ENCODE peak calls at places on chromosomes 5 and 9, in four cellular contexts. D, L, U and I are unnamed samples.

GRCh38 chr5:131773805-131774204 is 23.0 kb downstream of the FNIP1 start:
- DNase-seq in D (no peak), L (no peak), U (no peak), I (no peak)

GRCh38 chr5:123350744-123351143 is 72.5 kb downstream of the CEP120 start:
- DNase-seq in D (no peak), L (no peak), U (no peak), I (peak; percentile 49)

GRCh38 chr9:94780516-94780950 is 54.0 kb downstream of the AOPEP start:
- DNase-seq in D (no peak), L (no peak), U (no peak), I (no peak)

GRCh38 chr9:479951-480350 is 265.3 kb downstream of the DOCK8 start:
- DNase-seq in D (no peak), L (no peak), U (no peak), I (no peak)

GRCh38 chr5:100779669-100780375 is 123.3 kb downstream of the ST8SIA4 start:
- DNase-seq in D (no peak), L (no peak), U (no peak), I (no peak)

GRCh38 chr5:134043793-134044525 is 39.2 kb upstream of the VDAC1 start:
- DNase-seq in D (no peak), L (no peak), U (no peak), I (no peak)

GRCh38 chr9:123364241-123364824 is 8.3 kb downstream of the CRB2 start:
- DNase-seq in D (no peak), L (no peak), U (peak; percentile 49), I (peak; percentile 61)

GRCh38 chr5:116455061-116455460 is 119.6 kb downstream of the SEMA6A start:
- DNase-seq in D (no peak), L (no peak), U (no peak), I (peak; percentile 6)

GRCh38 chr9:121013911-121014310 is 36.2 kb downstream of the C5 start:
- DNase-seq in D (no peak), L (no peak), U (no peak), I (peak; percentile 29)

GRCh38 chr9:122822056-122822455 is 6.3 kb downstream of the PDCL start:
- DNase-seq in D (no peak), L (no peak), U (no peak), I (no peak)

GRCh38 chr9:133506653-133507038 is 18.1 kb downstream of the MYMK start:
- DNase-seq in D (peak; percentile 31), L (no peak), U (no peak), I (peak; percentile 89)

GRCh38 chr5:152462021-152462721 is 57.1 kb upstream of the NMUR2 start:
- DNase-seq in D (peak; percentile 45), L (no peak), U (no peak), I (no peak)

GRCh38 chr5:115126303-115126702 is 43.4 kb downstream of the TRIM36 start:
- DNase-seq in D (no peak), L (no peak), U (no peak), I (peak; percentile 22)

GRCh38 chr5:94778299-94778698 is 159.8 kb downstream of the SLF1 start:
- DNase-seq in D (no peak), L (no peak), U (no peak), I (no peak)

GRCh38 chr5:129767927-129768380 is 20.1 kb downstream of the MINAR2 start:
- DNase-seq in D (peak; percentile 87), L (peak; percentile 32), U (peak; percentile 78), I (peak; percentile 86)

GRCh38 chr9:131366745-131367401 is 27.0 kb upstream of the PRRC2B start:
- DNase-seq in D (peak; percentile 89), L (no peak), U (peak; percentile 19), I (peak; percentile 49)

GRCh38 chr5:141508808-141509611 is 20.1 kb downstream of the PCDHGC5 start:
- DNase-seq in D (no peak), L (no peak), U (no peak), I (peak; percentile 97)

GRCh38 chr5:180290568-180291233 is 1.2 kb downstream of the MAPK9 start:
- DNase-seq in D (no peak), L (no peak), U (no peak), I (no peak)

GRCh38 chr9:95204710-95205109 is 112.8 kb downstream of the FANCC start:
- DNase-seq in D (no peak), L (no peak), U (no peak), I (no peak)

GRCh38 chr9:99299214-99300102 is 77.4 kb downstream of the SEC61B start:
- DNase-seq in D (peak; percentile 20), L (no peak), U (no peak), I (peak; percentile 83)

GRCh38 chr5:37112383-37112991 is 136.7 kb downstream of the CPLANE1 start:
- DNase-seq in D (no peak), L (peak; percentile 15), U (no peak), I (peak; percentile 7)

GRCh38 chr9:115999498-115999897 is 154.1 kb upstream of the PAPPA start:
- DNase-seq in D (peak; percentile 56), L (no peak), U (no peak), I (peak; percentile 73)

GRCh38 chr9:18606831-18607230 is 132.9 kb downstream of the ADAMTSL1 start:
- DNase-seq in D (no peak), L (no peak), U (no peak), I (peak; percentile 26)

GRCh38 chr9:126388964-126389363 is 62.3 kb downstream of the MVB12B start:
- DNase-seq in D (no peak), L (no peak), U (no peak), I (no peak)

GRCh38 chr9:4371108-4371507 is 71.2 kb upstream of the GLIS3 start:
- DNase-seq in D (peak; percentile 23), L (no peak), U (no peak), I (peak; percentile 92)

GRCh38 chr5:94157704-94158608 is 416.6 kb upstream of the POU5F2 start:
- DNase-seq in D (no peak), L (no peak), U (no peak), I (peak; percentile 65)

GRCh38 chr5:176716320-176716719 is 69.0 kb downstream of the TSPAN17 start:
- DNase-seq in D (peak; percentile 35), L (no peak), U (no peak), I (peak; percentile 77)
- TF ChIP-seq CEBPB in D (no peak), L (no peak), U (no peak), I (no peak)

DNA sequence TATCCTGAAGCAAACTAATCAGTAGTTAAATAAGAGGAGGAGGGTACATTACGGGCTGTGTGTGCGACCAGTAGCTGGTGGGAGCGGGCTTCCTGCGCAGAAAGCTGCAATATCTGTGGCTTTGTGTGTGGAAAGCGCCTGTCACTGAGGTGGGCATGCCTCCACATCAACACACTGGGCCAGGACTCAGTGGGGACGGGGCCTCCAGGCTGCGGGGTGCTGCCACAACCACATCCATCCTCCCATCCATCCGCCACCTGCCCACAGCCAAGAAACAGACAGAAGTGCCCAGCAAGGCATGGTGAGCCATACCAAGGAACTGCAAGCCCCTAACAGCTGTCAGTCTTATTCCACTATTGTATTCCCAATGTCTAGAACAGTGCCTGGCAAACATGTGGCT is 73.4 kb downstream of the COL23A1 start:
- DNase-seq in D (no peak), L (no peak), U (no peak), I (no peak)
- TF ChIP-seq RCOR1 in D (no peak), L (no peak), U (no peak), I (no peak)

GRCh38 chr9:93585259-93585658 is 8.9 kb downstream of the PHF2 start:
- DNase-seq in D (no peak), L (no peak), U (no peak), I (no peak)

GRCh38 chr9:93579711-93580516 is 3.5 kb downstream of the PHF2 start:
- DNase-seq in D (no peak), L (no peak), U (no peak), I (no peak)

GRCh38 chr9:93582550-93582949 is 6.2 kb downstream of the PHF2 start:
- DNase-seq in D (no peak), L (no peak), U (no peak), I (no peak)

GRCh38 chr9:93580654-93581380 is 4.4 kb downstream of the PHF2 start:
- DNase-seq in D (no peak), L (no peak), U (no peak), I (no peak)

DNA sequence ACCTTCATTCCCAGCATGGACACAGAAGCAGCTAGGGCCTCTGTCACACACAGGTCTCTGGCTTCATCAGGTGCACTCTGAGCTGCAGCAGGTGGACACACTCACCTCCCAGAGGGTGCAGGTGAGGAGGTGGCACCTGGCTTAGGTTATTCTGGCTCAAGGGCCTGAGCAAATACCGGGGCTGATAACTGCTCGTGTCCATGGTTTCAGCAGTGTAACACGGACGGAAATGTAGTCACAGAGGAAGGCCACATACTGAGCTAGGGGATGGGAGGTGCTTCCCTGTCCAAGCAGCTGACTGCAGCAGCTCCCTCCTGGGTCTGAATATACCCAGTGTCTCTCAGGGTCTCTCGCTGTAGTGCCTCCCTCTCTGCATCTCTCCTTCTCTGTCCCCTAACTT is 5.7 kb downstream of the PHF2 start:
- DNase-seq in D (no peak), L (no peak), U (no peak), I (no peak)
- TF ChIP-seq CEBPB in D (no peak), L (no peak), U (no peak), I (no peak)

GRCh38 chr5:168132186-168132585 is 159.3 kb upstream of the WWC1 start:
- DNase-seq in D (no peak), L (no peak), U (no peak), I (peak; percentile 10)
- TF ChIP-seq RCOR1 in D (no peak), L (no peak), U (no peak), I (no peak)

GRCh38 chr5:174733091-174733690 is 8.8 kb downstream of the MSX2 start:
- DNase-seq in D (no peak), L (no peak), U (no peak), I (no peak)
- TF ChIP-seq CEBPB in D (no peak), L (no peak), U (no peak), I (no peak)

GRCh38 chr5:38994329-38994927 is 79.8 kb downstream of the RICTOR start:
- DNase-seq in D (peak; percentile 84), L (no peak), U (peak; percentile 18), I (peak; percentile 76)
- TF ChIP-seq RCOR1 in D (no peak), L (no peak), U (no peak), I (no peak)

GRCh38 chr5:139873033-139873794 is 77.6 kb downstream of the PSD2 start:
- DNase-seq in D (no peak), L (no peak), U (no peak), I (no peak)

GRCh38 chr5:139875957-139876356 is 80.3 kb downstream of the PSD2 start:
- DNase-seq in D (no peak), L (no peak), U (no peak), I (no peak)

GRCh38 chr5:139878093-139878492 is 82.5 kb downstream of the PSD2 start:
- DNase-seq in D (no peak), L (no peak), U (peak; percentile 68), I (no peak)

GRCh38 chr5:139880416-139881144 is 85.0 kb downstream of the PSD2 start:
- DNase-seq in D (no peak), L (no peak), U (peak; percentile 26), I (no peak)

GRCh38 chr5:139877129-139877597 is 81.6 kb downstream of the PSD2 start:
- DNase-seq in D (no peak), L (no peak), U (no peak), I (no peak)
- TF ChIP-seq CEBPB in D (no peak), L (no peak), U (no peak), I (no peak)